ENCODE peak calls at places on chromosomes 13 and 19, in ten cellular contexts. One of them, this sample, is unnamed. For H3K27me3, the result is how much of the 10 kb centered on the place peaks cover.

GRCh38 chr13:52103386-52103785 is 25.5 kb downstream of the NEK5 start:
- DNase-seq in heart right ventricle: no peak
- DNase-seq in ovary: no peak
- DNase-seq in breast epithelium: no peak
- DNase-seq in upper lobe of right lung: no peak
- DNase-seq in psoas muscle: no peak
- DNase-seq in esophagus squamous epithelium: no peak
- DNase-seq in pancreas: no peak
- DNase-seq in dorsolateral prefrontal cortex: no peak
- DNase-seq in tibial nerve: no peak
- DNase-seq in this sample: no peak

GRCh38 chr19:11288349-11288748 is 7.6 kb upstream of the TSPAN16 start:
- DNase-seq in upper lobe of right lung: no peak
- DNase-seq in breast epithelium: no peak
- DNase-seq in ovary: no peak
- DNase-seq in pancreas: no peak
- DNase-seq in dorsolateral prefrontal cortex: no peak
- DNase-seq in psoas muscle: no peak
- DNase-seq in heart right ventricle: no peak
- DNase-seq in esophagus squamous epithelium: no peak
- DNase-seq in tibial nerve: no peak
- DNase-seq in this sample: no peak

GRCh38 chr19:52248256-52248655 is 21.1 kb upstream of the ZNF766 start:
- DNase-seq in ovary: peak
- DNase-seq in esophagus squamous epithelium: no peak
- DNase-seq in dorsolateral prefrontal cortex: no peak
- DNase-seq in tibial nerve: peak
- DNase-seq in heart right ventricle: peak
- DNase-seq in pancreas: peak
- DNase-seq in psoas muscle: peak
- DNase-seq in breast epithelium: no peak
- DNase-seq in upper lobe of right lung: no peak
- DNase-seq in this sample: peak

GRCh38 chr19:7509625-7510024 is 6.3 kb upstream of the ZNF358 start:
- DNase-seq in breast epithelium: no peak
- DNase-seq in psoas muscle: no peak
- DNase-seq in heart right ventricle: no peak
- DNase-seq in ovary: no peak
- DNase-seq in tibial nerve: no peak
- DNase-seq in dorsolateral prefrontal cortex: no peak
- DNase-seq in pancreas: no peak
- DNase-seq in esophagus squamous epithelium: no peak
- DNase-seq in upper lobe of right lung: no peak
- DNase-seq in this sample: no peak

GRCh38 chr19:3275068-3275582 is 50.7 kb downstream of the CELF5 start:
- DNase-seq in dorsolateral prefrontal cortex: no peak
- DNase-seq in heart right ventricle: no peak
- DNase-seq in psoas muscle: no peak
- DNase-seq in tibial nerve: no peak
- DNase-seq in esophagus squamous epithelium: no peak
- DNase-seq in upper lobe of right lung: no peak
- DNase-seq in ovary: no peak
- DNase-seq in breast epithelium: no peak
- DNase-seq in pancreas: no peak
- DNase-seq in this sample: peak

GRCh38 chr19:13838943-13839192 is 38.1 kb upstream of the NANOS3 start:
- DNase-seq in upper lobe of right lung: no peak
- DNase-seq in tibial nerve: no peak
- DNase-seq in dorsolateral prefrontal cortex: no peak
- DNase-seq in breast epithelium: no peak
- DNase-seq in psoas muscle: no peak
- DNase-seq in esophagus squamous epithelium: no peak
- DNase-seq in pancreas: no peak
- DNase-seq in ovary: peak
- DNase-seq in heart right ventricle: peak
- DNase-seq in this sample: peak

GRCh38 chr19:38617764-38618589 is at the start of gene MAP4K1:
- DNase-seq in breast epithelium: no peak
- DNase-seq in dorsolateral prefrontal cortex: no peak
- DNase-seq in upper lobe of right lung: peak
- DNase-seq in pancreas: peak
- DNase-seq in psoas muscle: peak
- DNase-seq in esophagus squamous epithelium: peak
- DNase-seq in heart right ventricle: peak
- DNase-seq in tibial nerve: no peak
- DNase-seq in ovary: peak
- DNase-seq in this sample: no peak

GRCh38 chr19:2477732-2478191 is 1.8 kb downstream of the GADD45B start:
- DNase-seq in dorsolateral prefrontal cortex: no peak
- DNase-seq in breast epithelium: no peak
- DNase-seq in pancreas: no peak
- DNase-seq in esophagus squamous epithelium: no peak
- DNase-seq in psoas muscle: no peak
- DNase-seq in ovary: no peak
- DNase-seq in heart right ventricle: no peak
- DNase-seq in upper lobe of right lung: no peak
- DNase-seq in tibial nerve: no peak
- DNase-seq in this sample: no peak

GRCh38 chr13:37878496-37878895 is 8.9 kb upstream of the TRPC4 start:
- DNase-seq in psoas muscle: no peak
- DNase-seq in dorsolateral prefrontal cortex: no peak
- DNase-seq in heart right ventricle: no peak
- DNase-seq in tibial nerve: no peak
- DNase-seq in breast epithelium: no peak
- DNase-seq in ovary: no peak
- DNase-seq in esophagus squamous epithelium: no peak
- DNase-seq in pancreas: no peak
- DNase-seq in upper lobe of right lung: no peak
- DNase-seq in this sample: no peak

GRCh38 chr19:342801-343421 is 1.7 kb downstream of the MIER2 start:
- DNase-seq in upper lobe of right lung: peak
- DNase-seq in esophagus squamous epithelium: no peak
- DNase-seq in pancreas: peak
- DNase-seq in breast epithelium: no peak
- DNase-seq in tibial nerve: peak
- DNase-seq in ovary: peak
- DNase-seq in heart right ventricle: peak
- DNase-seq in psoas muscle: peak
- DNase-seq in dorsolateral prefrontal cortex: no peak
- DNase-seq in this sample: no peak

GRCh38 chr19:342128-342455 is 2.5 kb downstream of the MIER2 start:
- DNase-seq in ovary: no peak
- DNase-seq in esophagus squamous epithelium: no peak
- DNase-seq in upper lobe of right lung: no peak
- DNase-seq in pancreas: no peak
- DNase-seq in psoas muscle: no peak
- DNase-seq in heart right ventricle: no peak
- DNase-seq in breast epithelium: no peak
- DNase-seq in tibial nerve: no peak
- DNase-seq in dorsolateral prefrontal cortex: no peak
- DNase-seq in this sample: no peak

GRCh38 chr19:341386-342127 is 3.0 kb downstream of the MIER2 start:
- DNase-seq in pancreas: no peak
- DNase-seq in tibial nerve: no peak
- DNase-seq in upper lobe of right lung: no peak
- DNase-seq in esophagus squamous epithelium: no peak
- DNase-seq in heart right ventricle: no peak
- DNase-seq in ovary: no peak
- DNase-seq in psoas muscle: no peak
- DNase-seq in dorsolateral prefrontal cortex: no peak
- DNase-seq in breast epithelium: no peak
- DNase-seq in this sample: no peak

GRCh38 chr19:339262-339887 is 5.2 kb downstream of the MIER2 start:
- DNase-seq in esophagus squamous epithelium: no peak
- DNase-seq in psoas muscle: no peak
- DNase-seq in heart right ventricle: no peak
- DNase-seq in dorsolateral prefrontal cortex: no peak
- DNase-seq in pancreas: no peak
- DNase-seq in tibial nerve: no peak
- DNase-seq in breast epithelium: no peak
- DNase-seq in upper lobe of right lung: no peak
- DNase-seq in ovary: no peak
- DNase-seq in this sample: no peak

DNA sequence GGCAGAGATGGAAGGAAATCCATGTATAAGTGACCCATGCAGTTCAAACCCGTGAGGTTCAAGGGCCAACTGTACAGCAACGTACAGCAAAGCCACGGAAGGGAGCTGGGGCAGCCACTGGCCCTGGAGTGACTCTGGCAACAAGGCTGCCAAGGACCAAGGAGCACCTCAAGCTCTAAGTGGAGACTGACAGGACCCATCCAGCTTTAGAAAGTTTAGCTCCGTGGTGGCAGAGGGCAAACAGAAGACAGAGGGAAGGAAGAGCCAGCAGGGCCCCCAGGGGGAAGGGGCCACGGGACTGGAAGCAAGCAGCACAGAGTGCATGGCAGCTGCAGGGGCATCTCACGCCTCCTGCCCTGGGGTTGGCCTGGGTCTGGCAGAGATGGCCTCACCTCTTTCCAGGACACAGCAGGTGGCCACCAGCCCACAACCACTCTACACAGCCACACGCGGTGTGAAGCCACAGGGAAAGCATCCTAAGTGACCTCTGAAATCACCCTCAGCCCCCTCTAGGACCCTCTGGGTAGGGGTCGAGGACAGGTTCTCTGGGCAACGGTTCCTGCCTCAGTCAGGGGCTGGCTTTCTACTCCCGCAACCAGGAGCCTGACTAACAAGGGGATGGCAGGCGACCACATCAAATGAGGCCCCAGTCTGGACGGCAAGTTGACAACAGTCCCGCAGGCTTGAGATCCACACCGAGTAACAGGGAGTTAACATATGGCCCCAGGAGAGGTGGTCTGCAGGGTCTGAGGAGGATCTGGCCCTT is 3.8 kb downstream of the MIER2 start:
- DNase-seq in psoas muscle: no peak
- DNase-seq in ovary: no peak
- DNase-seq in heart right ventricle: no peak
- DNase-seq in upper lobe of right lung: no peak
- DNase-seq in dorsolateral prefrontal cortex: no peak
- DNase-seq in pancreas: no peak
- DNase-seq in breast epithelium: no peak
- DNase-seq in tibial nerve: no peak
- DNase-seq in esophagus squamous epithelium: no peak
- DNase-seq in this sample: no peak
- H3K4me3 ChIP-seq in psoas muscle: peak
- H3K4me3 ChIP-seq in ovary: no peak
- H3K4me3 ChIP-seq in heart right ventricle: peak
- H3K4me3 ChIP-seq in upper lobe of right lung: no peak
- H3K4me3 ChIP-seq in dorsolateral prefrontal cortex: no peak
- H3K4me3 ChIP-seq in pancreas: no peak
- H3K4me3 ChIP-seq in breast epithelium: no peak
- H3K4me3 ChIP-seq in tibial nerve: no peak
- H3K4me3 ChIP-seq in esophagus squamous epithelium: no peak
- H3K4me3 ChIP-seq in this sample: no peak

DNA sequence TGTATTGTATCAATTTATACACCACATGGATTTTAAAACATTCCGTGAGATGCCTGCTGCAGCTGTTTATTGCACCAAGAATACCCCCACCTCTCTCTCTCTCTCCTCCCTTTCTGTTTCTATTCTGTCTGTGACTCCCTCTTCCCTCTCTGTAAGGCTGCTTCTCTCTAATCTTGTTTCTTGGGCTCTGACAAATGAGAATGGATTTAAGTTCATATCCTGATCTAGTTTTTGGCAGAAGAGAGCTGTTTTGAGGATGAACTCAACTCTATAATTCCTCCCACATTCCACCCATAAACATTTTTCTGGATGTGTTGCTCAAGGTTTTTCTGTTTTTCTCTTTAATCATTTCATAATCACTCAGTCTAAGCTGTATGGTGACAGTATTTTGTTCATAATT is 144.3 kb upstream of the FRY start:
- DNase-seq in pancreas: no peak
- DNase-seq in dorsolateral prefrontal cortex: no peak
- DNase-seq in psoas muscle: no peak
- DNase-seq in heart right ventricle: no peak
- DNase-seq in tibial nerve: no peak
- DNase-seq in upper lobe of right lung: no peak
- DNase-seq in esophagus squamous epithelium: no peak
- DNase-seq in breast epithelium: no peak
- DNase-seq in ovary: no peak
- DNase-seq in this sample: no peak
- H3K27me3 ChIP-seq in pancreas: under half
- H3K27me3 ChIP-seq in dorsolateral prefrontal cortex: under half
- H3K27me3 ChIP-seq in psoas muscle: under half
- H3K27me3 ChIP-seq in heart right ventricle: under half
- H3K27me3 ChIP-seq in tibial nerve: under half
- H3K27me3 ChIP-seq in upper lobe of right lung: under half
- H3K27me3 ChIP-seq in esophagus squamous epithelium: under half
- H3K27me3 ChIP-seq in breast epithelium: under half
- H3K27me3 ChIP-seq in ovary: under half
- H3K27me3 ChIP-seq in this sample: under half

GRCh38 chr13:63446329-63446728 is 2030.7 kb upstream of the PCDH20 start:
- DNase-seq in heart right ventricle: no peak
- DNase-seq in esophagus squamous epithelium: no peak
- DNase-seq in psoas muscle: no peak
- DNase-seq in breast epithelium: no peak
- DNase-seq in tibial nerve: no peak
- DNase-seq in dorsolateral prefrontal cortex: no peak
- DNase-seq in pancreas: no peak
- DNase-seq in ovary: no peak
- DNase-seq in upper lobe of right lung: no peak
- DNase-seq in this sample: no peak

GRCh38 chr13:63449549-63449948 is 2033.9 kb upstream of the PCDH20 start:
- DNase-seq in breast epithelium: no peak
- DNase-seq in heart right ventricle: no peak
- DNase-seq in dorsolateral prefrontal cortex: no peak
- DNase-seq in psoas muscle: no peak
- DNase-seq in esophagus squamous epithelium: no peak
- DNase-seq in tibial nerve: no peak
- DNase-seq in ovary: no peak
- DNase-seq in pancreas: no peak
- DNase-seq in upper lobe of right lung: no peak
- DNase-seq in this sample: no peak

DNA sequence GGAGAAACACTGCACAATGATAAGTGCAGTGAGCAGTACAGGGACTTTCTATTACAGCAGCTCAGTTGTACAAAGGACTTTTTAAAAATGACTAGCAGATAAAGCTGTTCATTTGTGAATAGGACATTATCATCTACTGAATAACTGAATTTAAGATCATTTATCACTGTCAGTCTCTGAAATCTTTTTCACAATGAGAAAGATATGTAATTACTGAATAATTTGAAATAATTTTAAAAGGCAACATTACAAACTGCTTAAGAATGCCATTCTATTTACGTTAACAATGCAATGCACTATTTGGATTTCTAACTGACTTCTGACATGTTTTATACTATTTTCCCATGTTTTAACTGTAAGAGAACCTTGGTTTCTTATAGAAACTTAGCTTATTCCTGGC is 2033.0 kb upstream of the PCDH20 start:
- DNase-seq in ovary: no peak
- DNase-seq in upper lobe of right lung: no peak
- DNase-seq in psoas muscle: no peak
- DNase-seq in dorsolateral prefrontal cortex: no peak
- DNase-seq in breast epithelium: no peak
- DNase-seq in pancreas: no peak
- DNase-seq in esophagus squamous epithelium: no peak
- DNase-seq in heart right ventricle: no peak
- DNase-seq in tibial nerve: no peak
- DNase-seq in this sample: no peak
- H3K4me3 ChIP-seq in ovary: no peak
- H3K4me3 ChIP-seq in upper lobe of right lung: no peak
- H3K4me3 ChIP-seq in psoas muscle: no peak
- H3K4me3 ChIP-seq in dorsolateral prefrontal cortex: no peak
- H3K4me3 ChIP-seq in breast epithelium: no peak
- H3K4me3 ChIP-seq in pancreas: no peak
- H3K4me3 ChIP-seq in esophagus squamous epithelium: no peak
- H3K4me3 ChIP-seq in heart right ventricle: no peak
- H3K4me3 ChIP-seq in tibial nerve: no peak
- H3K4me3 ChIP-seq in this sample: no peak

GRCh38 chr13:27918918-27919255 is 913 bp upstream of the PDX1 start:
- DNase-seq in esophagus squamous epithelium: no peak
- DNase-seq in heart right ventricle: no peak
- DNase-seq in upper lobe of right lung: no peak
- DNase-seq in dorsolateral prefrontal cortex: no peak
- DNase-seq in psoas muscle: no peak
- DNase-seq in breast epithelium: no peak
- DNase-seq in tibial nerve: no peak
- DNase-seq in pancreas: peak
- DNase-seq in ovary: no peak
- DNase-seq in this sample: no peak
- H3K27me3 ChIP-seq in esophagus squamous epithelium: half or more
- H3K27me3 ChIP-seq in heart right ventricle: half or more
- H3K27me3 ChIP-seq in upper lobe of right lung: half or more
- H3K27me3 ChIP-seq in dorsolateral prefrontal cortex: under half
- H3K27me3 ChIP-seq in psoas muscle: half or more
- H3K27me3 ChIP-seq in breast epithelium: under half
- H3K27me3 ChIP-seq in tibial nerve: half or more
- H3K27me3 ChIP-seq in pancreas: under half
- H3K27me3 ChIP-seq in ovary: under half
- H3K27me3 ChIP-seq in this sample: half or more